ENCODE peak calls at places on chromosomes 11 and 22, in six cellular contexts. W is thoracic aorta, D is choroid plexus epithelial cell, K is sigmoid colon, B is cardiac fibroblast, L is heart right ventricle. V is an unnamed sample.

GRCh38 chr11:117796456-117797428 is at the start of gene DSCAML1:
- DNase-seq in D (no peak), B (no peak), K (no peak), W (no peak), L (peak; percentile 43), V (no peak)

GRCh38 chr11:60870733-60871377 is 3.5 kb downstream of the ZP1 start:
- DNase-seq in W (no peak), L (no peak), K (peak; percentile 50), B (no peak), D (no peak), V (peak; percentile 69)

GRCh38 chr11:134277176-134278001 is 1.2 kb downstream of the GLB1L3 start:
- DNase-seq in K (no peak), L (no peak), D (no peak), B (no peak), W (no peak), V (no peak)

GRCh38 chr11:111796696-111797095 is 30.5 kb upstream of the PPP2R1B start:
- DNase-seq in K (no peak), L (no peak), W (no peak), B (no peak), D (no peak), V (no peak)

GRCh38 chr11:64994318-64994717 is 2.5 kb downstream of the BATF2 start:
- DNase-seq in D (no peak), L (no peak), W (no peak), B (no peak), K (no peak), V (no peak)

GRCh38 chr11:68753300-68753699 is 2.0 kb upstream of the TESMIN start:
- DNase-seq in W (no peak), L (no peak), K (no peak), D (no peak), B (no peak), V (no peak)

GRCh38 chr22:48778308-48779195 is 1049.1 kb downstream of the BRD1 start:
- DNase-seq in L (no peak), K (peak; percentile 52), B (no peak), W (no peak), D (no peak), V (no peak)

GRCh38 chr11:22976146-22976545 is 115.9 kb upstream of the CCDC179 start:
- DNase-seq in W (no peak), K (no peak), B (peak; percentile 80), D (peak; percentile 96), L (no peak), V (no peak)

GRCh38 chr11:31607914-31608313 is 98.3 kb downstream of the ELP4 start:
- DNase-seq in K (no peak), B (no peak), D (no peak), L (no peak), W (no peak), V (no peak)

GRCh38 chr11:111554532-111554931 is 14.0 kb downstream of the LAYN start:
- DNase-seq in L (no peak), K (no peak), D (no peak), B (peak; percentile 24), W (no peak), V (no peak)

GRCh38 chr11:4576880-4577279 is 4.7 kb upstream of the OR52I2 start:
- DNase-seq in B (no peak), W (no peak), D (no peak), L (no peak), K (no peak), V (no peak)

GRCh38 chr22:42258126-42258525 is 12.3 kb downstream of the TCF20 start:
- DNase-seq in W (no peak), L (no peak), B (no peak), K (peak; percentile 37), D (no peak), V (no peak)

GRCh38 chr11:64343740-64344133 is 3.7 kb downstream of the CCDC88B start:
- DNase-seq in W (no peak), D (no peak), B (peak; percentile 18), L (no peak), K (no peak), V (no peak)

GRCh38 chr11:31873115-31873514 is 62.0 kb upstream of the PAX6 start:
- DNase-seq in D (no peak), W (no peak), L (no peak), K (no peak), B (no peak), V (no peak)

GRCh38 chr11:20634044-20634443 is 34.6 kb downstream of the SLC6A5 start:
- DNase-seq in W (no peak), B (peak; percentile 16), L (no peak), D (no peak), K (no peak), V (no peak)

GRCh38 chr11:61885166-61885778 is 6.1 kb downstream of the FADS3 start:
- DNase-seq in L (no peak), K (no peak), W (no peak), B (no peak), D (no peak), V (no peak)

GRCh38 chr11:850777-851762 is 8.4 kb downstream of the TSPAN4 start:
- DNase-seq in B (no peak), L (no peak), D (no peak), W (no peak), K (no peak), V (no peak)

GRCh38 chr11:115264278-115264677 is 239.9 kb downstream of the CADM1 start:
- DNase-seq in B (no peak), K (no peak), D (no peak), W (no peak), L (no peak), V (no peak)

GRCh38 chr22:46628756-46629155 is 8.6 kb downstream of the GRAMD4 start:
- DNase-seq in B (no peak), D (no peak), L (no peak), K (no peak), W (no peak), V (peak; percentile 84)

GRCh38 chr11:57111646-57112045 is 70.1 kb upstream of the LRRC55 start:
- DNase-seq in W (no peak), K (no peak), L (no peak), B (no peak), D (no peak), V (no peak)

GRCh38 chr11:129937592-129938238 is 42.3 kb upstream of the NFRKB start:
- DNase-seq in D (no peak), L (no peak), B (no peak), W (no peak), K (no peak), V (no peak)

GRCh38 chr11:102513869-102514268 is 16.7 kb downstream of the MMP7 start:
- DNase-seq in L (no peak), W (no peak), D (peak; percentile 69), B (peak; percentile 46), K (peak; percentile 96), V (no peak)

GRCh38 chr11:33536178-33536577 is 164.4 kb downstream of the C11orf91 start:
- DNase-seq in W (no peak), B (no peak), D (no peak), L (no peak), K (no peak), V (no peak)

GRCh38 chr11:75583710-75584658 is 21.9 kb downstream of the SERPINH1 start:
- DNase-seq in K (peak; percentile 92), W (no peak), L (peak; percentile 78), B (peak; percentile 47), D (peak; percentile 85), V (no peak)

GRCh38 chr22:37994049-37994448 is 9.7 kb upstream of the SOX10 start:
- DNase-seq in B (no peak), D (no peak), L (no peak), K (no peak), W (no peak), V (no peak)

GRCh38 chr22:37991738-37992442 is 7.5 kb upstream of the SOX10 start:
- DNase-seq in L (no peak), K (no peak), W (no peak), D (no peak), B (no peak), V (no peak)

GRCh38 chr22:37990862-37991261 is 6.5 kb upstream of the SOX10 start:
- DNase-seq in B (no peak), K (no peak), D (no peak), W (no peak), L (no peak), V (no peak)

GRCh38 chr22:37989146-37990045 is 5.0 kb upstream of the SOX10 start:
- DNase-seq in L (no peak), W (no peak), D (no peak), B (no peak), K (no peak), V (no peak)

DNA sequence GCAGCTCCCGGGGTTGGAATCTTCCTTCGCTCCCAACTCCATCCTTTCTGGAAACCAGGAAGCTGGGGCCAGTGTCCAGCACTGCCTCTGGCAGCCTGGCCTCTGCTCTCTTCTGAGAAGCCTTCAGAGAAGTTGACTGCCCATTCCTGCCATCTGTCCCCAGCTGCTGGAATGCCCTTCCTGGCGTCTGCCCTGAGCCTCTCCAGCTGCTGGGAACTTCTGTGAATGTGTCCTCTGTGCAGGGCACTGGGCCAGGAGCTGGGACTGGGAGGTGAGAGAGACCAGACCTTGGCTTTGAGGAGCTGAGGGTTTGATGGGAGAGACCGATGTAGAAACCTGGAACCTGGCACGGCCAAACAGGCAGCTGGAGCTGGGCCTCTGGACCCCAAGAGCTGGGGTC is 5.9 kb upstream of the SOX10 start:
- DNase-seq in B (no peak), W (no peak), L (peak; percentile 53), K (no peak), D (no peak), V (no peak)
- TF ChIP-seq CTCF in B (no peak), W (no peak), L (no peak), K (no peak), D (no peak), V (no peak)

GRCh38 chr22:43795320-43795719 is 16.8 kb downstream of the EFCAB6 start:
- DNase-seq in K (no peak), W (no peak), D (no peak), B (no peak), L (no peak), V (no peak)

GRCh38 chr22:43798492-43798891 is 13.6 kb downstream of the EFCAB6 start:
- DNase-seq in B (no peak), W (no peak), D (no peak), L (no peak), K (no peak), V (no peak)

GRCh38 chr22:43802897-43803495 is 9.1 kb downstream of the EFCAB6 start:
- DNase-seq in L (no peak), B (no peak), D (no peak), K (no peak), W (no peak), V (no peak)

GRCh38 chr22:43796567-43796966 is 15.5 kb downstream of the EFCAB6 start:
- DNase-seq in L (no peak), W (no peak), B (peak; percentile 58), K (no peak), D (peak; percentile 67), V (no peak)

GRCh38 chr22:43800970-43801369 is 11.1 kb downstream of the EFCAB6 start:
- DNase-seq in B (no peak), D (no peak), L (no peak), K (no peak), W (no peak), V (no peak)
- TF ChIP-seq CTCF in B (no peak), D (no peak), L (no peak), K (no peak), W (no peak), V (no peak)

GRCh38 chr11:103699216-103699615 is 337.2 kb upstream of the DDI1 start:
- DNase-seq in K (no peak), D (peak; percentile 25), B (no peak), W (no peak), L (no peak), V (no peak)
- TF ChIP-seq CTCF in K (no peak), D (peak; percentile 36), B (no peak), W (no peak), L (no peak), V (peak; percentile 43)

GRCh38 chr11:95717314-95717713 is 72.3 kb downstream of the FAM76B start:
- DNase-seq in K (no peak), L (no peak), D (no peak), B (no peak), W (no peak), V (no peak)
- TF ChIP-seq CTCF in K (no peak), L (no peak), D (no peak), B (no peak), W (no peak), V (no peak)